ENCODE peak calls at places on chromosomes 7 and 10, in nine cellular contexts. M, W, H, L, S, K, B, Q and X are unnamed samples.

GRCh38 chr10:12479924-12480323 is 130.6 kb downstream of the CAMK1D start:
- DNase-seq in M (no peak), W (no peak), H (no peak), L (no peak), S (no peak), K (no peak), B (no peak), Q (no peak), X (no peak)

GRCh38 chr10:369441-370221 is 234.4 kb downstream of the ZMYND11 start:
- DNase-seq in M (no peak), W (no peak), H (no peak), L (no peak), S (no peak), K (no peak), B (no peak), Q (no peak), X (no peak)

GRCh38 chr10:132532174-132532573 is 5.4 kb upstream of the INPP5A start:
- DNase-seq in M (no peak), W (no peak), H (no peak), L (no peak), S (no peak), K (no peak), B (no peak), Q (no peak), X (no peak)

GRCh38 chr10:130230036-130230435 is 93.8 kb downstream of the GLRX3 start:
- DNase-seq in M (no peak), W (no peak), H (peak), L (no peak), S (peak), K (no peak), B (no peak), Q (no peak), X (no peak)

GRCh38 chr7:129796186-129796775 is 156.5 kb downstream of the UBE2H start:
- DNase-seq in M (no peak), W (no peak), H (no peak), L (no peak), S (no peak), K (no peak), B (no peak), Q (no peak), X (no peak)

GRCh38 chr10:16999665-17000451 is 129.8 kb downstream of the CUBN start:
- DNase-seq in M (no peak), W (no peak), H (no peak), L (no peak), S (no peak), K (no peak), B (no peak), Q (no peak), X (no peak)

GRCh38 chr7:93249749-93250148 is 17.6 kb downstream of the VPS50 start:
- DNase-seq in M (no peak), W (no peak), H (no peak), L (no peak), S (peak), K (no peak), B (peak), Q (no peak), X (no peak)

GRCh38 chr10:12348870-12349627 is at the start of gene CAMK1D:
- DNase-seq in M (peak), W (no peak), H (peak), L (no peak), S (peak), K (peak), B (peak), Q (peak), X (peak)

GRCh38 chr7:18475488-18475887 is 20.1 kb upstream of the HDAC9 start:
- DNase-seq in M (no peak), W (no peak), H (no peak), L (peak), S (no peak), K (no peak), B (no peak), Q (no peak), X (no peak)

GRCh38 chr7:132784406-132784805 is 208.1 kb upstream of the PLXNA4 start:
- DNase-seq in M (no peak), W (no peak), H (no peak), L (no peak), S (no peak), K (no peak), B (no peak), Q (no peak), X (no peak)